ENCODE peak calls at places on chromosomes 4 and X, in eight cellular contexts. One of them, this sample, is unnamed.

GRCh38 chrX:31353095-31353494 is 281.3 kb upstream of the FTHL17 start:
- DNase-seq in PC-3: peak
- DNase-seq in GM06990: no peak
- DNase-seq in neural crest cell: no peak
- DNase-seq in endothelial cell: no peak
- DNase-seq in IMR-90: peak
- DNase-seq in nephron progenitor cell: no peak
- DNase-seq in WTC11: no peak
- DNase-seq in this sample: no peak

GRCh38 chrX:55451990-55452824 is at the start of gene MAGEH1:
- DNase-seq in GM06990: peak
- DNase-seq in PC-3: peak
- DNase-seq in WTC11: peak
- DNase-seq in endothelial cell: peak
- DNase-seq in neural crest cell: peak
- DNase-seq in nephron progenitor cell: peak
- DNase-seq in IMR-90: peak
- DNase-seq in this sample: peak

GRCh38 chr4:125313497-125313896 is 1.3 kb upstream of the FAT4 start:
- DNase-seq in endothelial cell: peak
- DNase-seq in nephron progenitor cell: peak
- DNase-seq in WTC11: peak
- DNase-seq in PC-3: peak
- DNase-seq in GM06990: peak
- DNase-seq in IMR-90: peak
- DNase-seq in neural crest cell: peak
- DNase-seq in this sample: peak

GRCh38 chrX:147376601-147377387 is 534.9 kb upstream of the FMR1 start:
- DNase-seq in endothelial cell: no peak
- DNase-seq in GM06990: no peak
- DNase-seq in neural crest cell: no peak
- DNase-seq in WTC11: no peak
- DNase-seq in PC-3: no peak
- DNase-seq in nephron progenitor cell: no peak
- DNase-seq in IMR-90: no peak
- DNase-seq in this sample: no peak

GRCh38 chr4:5730993-5731975 is 20.3 kb downstream of the EVC start:
- DNase-seq in IMR-90: no peak
- DNase-seq in WTC11: no peak
- DNase-seq in nephron progenitor cell: no peak
- DNase-seq in GM06990: no peak
- DNase-seq in neural crest cell: no peak
- DNase-seq in endothelial cell: no peak
- DNase-seq in PC-3: no peak
- DNase-seq in this sample: no peak

GRCh38 chr4:8893227-8893623 is 21.6 kb upstream of the HMX1 start:
- DNase-seq in endothelial cell: no peak
- DNase-seq in WTC11: no peak
- DNase-seq in GM06990: no peak
- DNase-seq in nephron progenitor cell: no peak
- DNase-seq in IMR-90: no peak
- DNase-seq in PC-3: no peak
- DNase-seq in neural crest cell: no peak
- DNase-seq in this sample: no peak

GRCh38 chr4:156941940-156942548 is 29.6 kb downstream of the PDGFC start:
- DNase-seq in GM06990: no peak
- DNase-seq in PC-3: peak
- DNase-seq in WTC11: peak
- DNase-seq in nephron progenitor cell: peak
- DNase-seq in endothelial cell: peak
- DNase-seq in neural crest cell: peak
- DNase-seq in IMR-90: peak
- DNase-seq in this sample: no peak

GRCh38 chr4:20615492-20616136 is 84.6 kb upstream of the PACRGL start:
- DNase-seq in IMR-90: no peak
- DNase-seq in WTC11: no peak
- DNase-seq in endothelial cell: no peak
- DNase-seq in neural crest cell: no peak
- DNase-seq in PC-3: peak
- DNase-seq in GM06990: no peak
- DNase-seq in nephron progenitor cell: no peak
- DNase-seq in this sample: no peak

GRCh38 chrX:149006235-149006634 is 498.9 kb downstream of the IDS start:
- DNase-seq in IMR-90: no peak
- DNase-seq in GM06990: no peak
- DNase-seq in endothelial cell: no peak
- DNase-seq in neural crest cell: no peak
- DNase-seq in nephron progenitor cell: no peak
- DNase-seq in WTC11: no peak
- DNase-seq in PC-3: no peak
- DNase-seq in this sample: no peak

GRCh38 chr4:152460488-152460887 is 75.4 kb downstream of the FBXW7 start:
- DNase-seq in endothelial cell: no peak
- DNase-seq in GM06990: no peak
- DNase-seq in nephron progenitor cell: no peak
- DNase-seq in neural crest cell: no peak
- DNase-seq in IMR-90: peak
- DNase-seq in WTC11: no peak
- DNase-seq in PC-3: peak
- DNase-seq in this sample: peak

GRCh38 chr4:96352051-96352517 is 512.2 kb downstream of the PDHA2 start:
- DNase-seq in endothelial cell: peak
- DNase-seq in WTC11: peak
- DNase-seq in nephron progenitor cell: peak
- DNase-seq in neural crest cell: peak
- DNase-seq in IMR-90: no peak
- DNase-seq in PC-3: peak
- DNase-seq in GM06990: no peak
- DNase-seq in this sample: no peak

GRCh38 chr4:149845643-149846208 is 30.1 kb upstream of the IQCM start:
- DNase-seq in WTC11: no peak
- DNase-seq in IMR-90: no peak
- DNase-seq in PC-3: no peak
- DNase-seq in GM06990: no peak
- DNase-seq in nephron progenitor cell: no peak
- DNase-seq in endothelial cell: no peak
- DNase-seq in neural crest cell: no peak
- DNase-seq in this sample: no peak

GRCh38 chr4:12679217-12679616 is 804.9 kb downstream of the RAB28 start:
- DNase-seq in IMR-90: no peak
- DNase-seq in endothelial cell: no peak
- DNase-seq in neural crest cell: no peak
- DNase-seq in WTC11: no peak
- DNase-seq in GM06990: no peak
- DNase-seq in nephron progenitor cell: no peak
- DNase-seq in PC-3: peak
- DNase-seq in this sample: no peak

GRCh38 chr4:165512464-165512863 is 133.7 kb downstream of the CPE start:
- DNase-seq in nephron progenitor cell: no peak
- DNase-seq in GM06990: no peak
- DNase-seq in PC-3: no peak
- DNase-seq in WTC11: no peak
- DNase-seq in neural crest cell: no peak
- DNase-seq in endothelial cell: no peak
- DNase-seq in IMR-90: no peak
- DNase-seq in this sample: no peak

GRCh38 chr4:69376450-69376849 is 96.2 kb downstream of the UGT2B28 start:
- DNase-seq in nephron progenitor cell: no peak
- DNase-seq in GM06990: no peak
- DNase-seq in endothelial cell: no peak
- DNase-seq in WTC11: no peak
- DNase-seq in IMR-90: no peak
- DNase-seq in PC-3: no peak
- DNase-seq in neural crest cell: no peak
- DNase-seq in this sample: no peak

GRCh38 chr4:140256941-140257340 is 103.0 kb upstream of the MAML3 start:
- DNase-seq in endothelial cell: no peak
- DNase-seq in nephron progenitor cell: no peak
- DNase-seq in GM06990: no peak
- DNase-seq in WTC11: no peak
- DNase-seq in IMR-90: peak
- DNase-seq in neural crest cell: no peak
- DNase-seq in PC-3: no peak
- DNase-seq in this sample: no peak

GRCh38 chr4:88803600-88804096 is 106.0 kb upstream of the NAP1L5 start:
- DNase-seq in PC-3: peak
- DNase-seq in nephron progenitor cell: no peak
- DNase-seq in endothelial cell: no peak
- DNase-seq in WTC11: no peak
- DNase-seq in GM06990: peak
- DNase-seq in IMR-90: peak
- DNase-seq in neural crest cell: no peak
- DNase-seq in this sample: peak

DNA sequence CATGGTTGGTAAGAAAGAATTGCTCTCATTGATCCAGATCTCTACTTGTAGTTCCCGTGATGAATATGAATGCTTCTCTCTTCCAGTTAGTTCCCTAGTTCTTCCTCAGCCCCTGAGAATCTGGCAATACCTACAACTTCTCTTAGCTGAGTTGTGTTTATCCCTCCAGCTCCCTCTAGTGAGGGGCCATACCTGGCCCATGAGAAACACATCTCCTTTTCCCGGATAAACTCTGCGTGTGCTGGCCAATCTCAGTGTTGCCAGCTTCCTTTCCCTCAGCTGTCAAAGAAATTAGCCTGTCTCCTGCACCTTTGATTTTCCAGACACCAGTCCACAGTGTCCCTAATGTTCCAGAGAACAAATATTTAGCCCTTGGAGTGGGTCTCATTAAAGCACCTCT is 5.7 kb downstream of the CBLL2 start:
- DNase-seq in WTC11: no peak
- DNase-seq in nephron progenitor cell: no peak
- DNase-seq in neural crest cell: no peak
- DNase-seq in IMR-90: no peak
- DNase-seq in endothelial cell: no peak
- DNase-seq in GM06990: no peak
- DNase-seq in PC-3: peak
- DNase-seq in this sample: no peak
- TF ChIP-seq CTCF in WTC11: no peak
- TF ChIP-seq CTCF in nephron progenitor cell: no peak
- TF ChIP-seq CTCF in neural crest cell: no peak
- TF ChIP-seq CTCF in IMR-90: no peak
- TF ChIP-seq CTCF in endothelial cell: no peak
- TF ChIP-seq CTCF in GM06990: no peak
- TF ChIP-seq CTCF in PC-3: peak
- TF ChIP-seq CTCF in this sample: no peak

DNA sequence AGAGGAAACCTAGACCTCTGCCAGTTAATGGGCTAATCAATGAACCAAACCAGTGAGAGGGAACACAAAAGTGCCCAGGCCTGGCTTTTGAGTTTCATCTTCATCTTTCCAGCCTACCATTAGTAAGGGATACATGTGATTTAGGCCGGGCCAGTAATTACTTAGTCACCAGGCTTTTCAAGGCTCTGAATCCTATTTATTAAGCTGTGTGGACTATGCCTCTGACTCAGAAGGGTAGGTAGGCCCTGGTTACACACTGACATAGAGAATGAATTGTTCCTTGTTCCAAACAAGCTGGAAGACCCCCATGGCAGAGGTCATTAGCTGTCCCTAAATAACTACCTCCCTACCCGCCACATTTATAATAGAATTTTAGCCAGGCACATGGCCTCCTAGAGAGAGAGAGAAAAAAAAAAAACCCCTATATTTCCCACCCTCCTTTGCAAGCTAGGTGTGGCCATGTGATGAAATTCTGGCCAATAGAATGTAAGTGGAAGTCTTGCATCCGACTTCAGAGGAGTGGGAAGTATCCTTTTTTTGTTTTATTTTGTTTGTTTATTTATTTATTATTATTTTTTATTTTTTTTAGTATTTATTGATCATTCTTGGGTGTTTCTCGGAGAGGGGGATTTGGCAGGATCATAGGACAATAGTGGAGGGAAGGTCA is 112.3 kb upstream of the BCOR start:
- DNase-seq in neural crest cell: no peak
- DNase-seq in endothelial cell: no peak
- DNase-seq in GM06990: no peak
- DNase-seq in PC-3: peak
- DNase-seq in nephron progenitor cell: no peak
- DNase-seq in WTC11: no peak
- DNase-seq in IMR-90: peak
- DNase-seq in this sample: no peak
- TF ChIP-seq CTCF in neural crest cell: no peak
- TF ChIP-seq CTCF in endothelial cell: no peak
- TF ChIP-seq CTCF in GM06990: no peak
- TF ChIP-seq CTCF in PC-3: no peak
- TF ChIP-seq CTCF in nephron progenitor cell: no peak
- TF ChIP-seq CTCF in WTC11: no peak
- TF ChIP-seq CTCF in IMR-90: no peak
- TF ChIP-seq CTCF in this sample: no peak

GRCh38 chrX:109049416-109049815 is 313.1 kb upstream of the IRS4 start:
- DNase-seq in IMR-90: no peak
- DNase-seq in GM06990: no peak
- DNase-seq in WTC11: no peak
- DNase-seq in neural crest cell: no peak
- DNase-seq in PC-3: no peak
- DNase-seq in nephron progenitor cell: no peak
- DNase-seq in endothelial cell: no peak
- DNase-seq in this sample: no peak

GRCh38 chrX:109049903-109050302 is 313.5 kb upstream of the IRS4 start:
- DNase-seq in IMR-90: no peak
- DNase-seq in neural crest cell: no peak
- DNase-seq in nephron progenitor cell: no peak
- DNase-seq in endothelial cell: peak
- DNase-seq in WTC11: peak
- DNase-seq in GM06990: no peak
- DNase-seq in PC-3: no peak
- DNase-seq in this sample: no peak
- TF ChIP-seq CTCF in IMR-90: no peak
- TF ChIP-seq CTCF in neural crest cell: peak
- TF ChIP-seq CTCF in nephron progenitor cell: peak
- TF ChIP-seq CTCF in endothelial cell: peak
- TF ChIP-seq CTCF in WTC11: no peak
- TF ChIP-seq CTCF in GM06990: peak
- TF ChIP-seq CTCF in PC-3: no peak
- TF ChIP-seq CTCF in this sample: peak

DNA sequence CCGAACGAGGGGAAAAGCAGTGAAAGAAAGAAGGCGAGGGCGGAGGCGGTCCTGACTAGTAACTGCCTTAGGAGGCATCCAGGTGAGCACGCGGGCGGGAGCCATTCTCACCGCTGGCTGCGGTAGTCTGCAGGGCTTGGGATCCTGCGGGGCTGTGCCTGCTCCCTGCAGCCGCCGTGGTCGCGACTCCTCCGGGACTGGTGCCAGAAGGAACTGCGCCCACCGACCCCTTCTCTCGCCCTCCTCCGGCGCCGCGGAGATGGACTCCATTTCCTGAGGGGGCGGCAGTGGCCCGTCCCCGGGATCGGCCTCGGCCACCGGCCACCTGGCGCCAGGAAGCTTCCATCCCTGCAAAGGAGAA is 545 bp downstream of the NFXL1 start:
- DNase-seq in IMR-90: no peak
- DNase-seq in WTC11: peak
- DNase-seq in GM06990: no peak
- DNase-seq in nephron progenitor cell: peak
- DNase-seq in endothelial cell: peak
- DNase-seq in neural crest cell: peak
- DNase-seq in PC-3: peak
- DNase-seq in this sample: peak
- TF ChIP-seq CTCF in IMR-90: no peak
- TF ChIP-seq CTCF in WTC11: no peak
- TF ChIP-seq CTCF in GM06990: no peak
- TF ChIP-seq CTCF in nephron progenitor cell: no peak
- TF ChIP-seq CTCF in endothelial cell: no peak
- TF ChIP-seq CTCF in neural crest cell: peak
- TF ChIP-seq CTCF in PC-3: no peak
- TF ChIP-seq CTCF in this sample: no peak